ENCODE peak calls at places on chromosomes 4 and X, in eight cellular contexts. I is AG08396; Q is smooth muscle cell of the brain vasculature; V is CD4-positive, CD25-positive, alpha-beta regulatory T cell; J is CD4-positive, alpha-beta T cell; R is iris pigment epithelial cell; N is NCI-H345; C is ELR. H is an unnamed sample.

GRCh38 chr4:47270226-47270888 is 193.1 kb downstream of the COMMD8 start:
- DNase-seq in C (no peak), I (no peak), V (no peak), Q (no peak), J (no peak), R (no peak), N (no peak), H (no peak)

GRCh38 chrX:843306-843705 is 212.7 kb downstream of the SHOX start:
- DNase-seq in R (no peak), Q (no peak), J (no peak), C (no peak), N (no peak), I (no peak), V (no peak), H (no peak)

GRCh38 chr4:145083891-145084640 is 13.9 kb downstream of the ANAPC10 start:
- DNase-seq in J (no peak), I (no peak), R (peak), N (no peak), Q (no peak), C (peak), V (no peak), H (no peak)

GRCh38 chr4:664713-665231 is 9.3 kb downstream of the ATP5ME start:
- DNase-seq in I (no peak), Q (no peak), J (no peak), V (no peak), R (no peak), C (no peak), N (no peak), H (no peak)

GRCh38 chr4:86443495-86443894 is 83.6 kb upstream of the MAPK10 start:
- DNase-seq in R (no peak), I (no peak), V (no peak), Q (no peak), C (no peak), N (no peak), J (no peak), H (no peak)

GRCh38 chr4:98166025-98166730 is 22.9 kb upstream of the STPG2 start:
- DNase-seq in I (no peak), C (peak), N (no peak), Q (no peak), R (peak), V (no peak), J (no peak), H (no peak)

GRCh38 chr4:113433536-113434246 is 327.8 kb downstream of the CAMK2D start:
- DNase-seq in V (no peak), J (no peak), C (peak), Q (no peak), R (no peak), N (no peak), I (no peak), H (no peak)

GRCh38 chrX:97563531-97564133 is 679.9 kb downstream of the RPA4 start:
- DNase-seq in I (peak), J (peak), R (peak), C (peak), N (peak), Q (peak), V (peak), H (no peak)

GRCh38 chr4:53518807-53519206 is 72.5 kb downstream of the LNX1 start:
- DNase-seq in C (no peak), V (no peak), N (no peak), Q (no peak), J (no peak), R (no peak), I (no peak), H (no peak)

GRCh38 chr4:76342803-76343202 is 36.3 kb downstream of the STBD1 start:
- DNase-seq in C (no peak), J (no peak), N (no peak), R (no peak), I (no peak), Q (no peak), V (no peak), H (no peak)

GRCh38 chrX:43592597-43592996 is 63.5 kb upstream of the MAOA start:
- DNase-seq in J (no peak), C (no peak), V (no peak), I (no peak), R (peak), Q (no peak), N (no peak), H (no peak)

GRCh38 chrX:13533726-13534125 is 35.7 kb upstream of the EGFL6 start:
- DNase-seq in N (no peak), R (peak), I (peak), Q (no peak), V (no peak), C (peak), J (no peak), H (no peak)

GRCh38 chrX:140817943-140818342 is 108.4 kb downstream of the LINC00632 start:
- DNase-seq in I (peak), Q (no peak), R (peak), J (no peak), C (peak), V (no peak), N (peak), H (no peak)

GRCh38 chr4:13533670-13534343 is 10.5 kb downstream of the NKX3-2 start:
- DNase-seq in I (no peak), N (no peak), R (no peak), J (no peak), C (no peak), Q (no peak), V (no peak), H (no peak)

GRCh38 chr4:185797018-185797417 is 15.0 kb downstream of the SORBS2 start:
- DNase-seq in N (no peak), V (no peak), J (no peak), C (no peak), R (no peak), Q (no peak), I (no peak), H (no peak)